ENCODE peak calls at places on chromosomes 2 and 18, in six cellular contexts. N is neural crest cell, H is retinal pigment epithelial cell, O is HEK293T, C is Right ventricle myocardium inferior, G is Calu3. J is an unnamed sample.

GRCh38 chr2:145380436-145381017 is 860.6 kb upstream of the ZEB2 start:
- DNase-seq in N (no peak), H (peak), O (no peak), C (no peak), G (peak), J (no peak)

GRCh38 chr18:32761231-32761785 is 11.5 kb downstream of the KLHL14 start:
- DNase-seq in N (no peak), H (no peak), O (no peak), C (no peak), G (no peak), J (no peak)

GRCh38 chr2:180621366-180621765 is 359.0 kb upstream of the UBE2E3 start:
- DNase-seq in N (no peak), H (no peak), O (no peak), C (no peak), G (no peak), J (no peak)

GRCh38 chr2:207847807-207848544 is 78.3 kb upstream of the FZD5 start:
- DNase-seq in N (no peak), H (peak), O (no peak), C (no peak), G (peak), J (no peak)

GRCh38 chr18:48948112-48949050 is 2.4 kb downstream of the SMAD7 start:
- DNase-seq in N (peak), H (no peak), O (peak), C (peak), G (peak), J (no peak)

GRCh38 chr2:239012228-239012627 is 164.3 kb downstream of the TWIST2 start:
- DNase-seq in N (no peak), H (no peak), O (no peak), C (no peak), G (no peak), J (no peak)

GRCh38 chr2:236998250-236998649 is 87.4 kb upstream of the COPS8 start:
- DNase-seq in N (no peak), H (no peak), O (no peak), C (no peak), G (no peak), J (no peak)

GRCh38 chr2:218755567-218756404 is 26.2 kb upstream of the CYP27A1 start:
- DNase-seq in N (no peak), H (no peak), O (no peak), C (no peak), G (no peak), J (no peak)

GRCh38 chr2:101961287-101962242 is 30.2 kb upstream of the IL1R2 start:
- DNase-seq in N (no peak), H (no peak), O (no peak), C (peak), G (no peak), J (no peak)

GRCh38 chr2:127630409-127631183 is 15.4 kb upstream of the GPR17 start:
- DNase-seq in N (no peak), H (no peak), O (no peak), C (peak), G (no peak), J (no peak)